ENCODE peak calls at places on chromosomes 6 and 20, in seven cellular contexts. S, Q, P, Z, W, G and C are unnamed samples.

GRCh38 chr20:56422131-56422823 is 10.2 kb downstream of the CASS4 start:
- DNase-seq in Z (no peak), S (peak; percentile 81), W (no peak), P (peak; percentile 38), G (no peak), Q (no peak), C (no peak)

GRCh38 chr20:46939031-46939430 is 44.4 kb downstream of the EYA2 start:
- DNase-seq in G (no peak), Z (no peak), W (peak; percentile 50), P (peak; percentile 55), S (peak; percentile 32), Q (peak; percentile 87), C (no peak)

GRCh38 chr20:49612127-49612738 is 44.3 kb upstream of the PTGIS start:
- DNase-seq in G (no peak), P (no peak), Z (no peak), S (peak; percentile 65), W (no peak), Q (no peak), C (no peak)

GRCh38 chr6:170283212-170284081 is 7.4 kb downstream of the DLL1 start:
- DNase-seq in Z (no peak), P (no peak), Q (no peak), S (no peak), G (no peak), W (no peak), C (no peak)

GRCh38 chr20:37417857-37418501 is 72.0 kb downstream of the SRC start:
- DNase-seq in S (no peak), P (no peak), W (no peak), Q (no peak), G (no peak), Z (no peak), C (no peak)

GRCh38 chr6:129345890-129346289 is 364.1 kb downstream of the ARHGAP18 start:
- DNase-seq in G (no peak), W (no peak), S (no peak), Q (no peak), Z (no peak), P (no peak), C (no peak)

GRCh38 chr6:142568857-142569597 is 267.2 kb downstream of the ADGRG6 start:
- DNase-seq in P (no peak), G (no peak), S (no peak), W (no peak), Q (no peak), Z (no peak), C (no peak)

GRCh38 chr6:106630366-106630765 is 988 bp downstream of the QRSL1 start:
- DNase-seq in S (no peak), W (no peak), Z (no peak), P (no peak), G (no peak), Q (peak; percentile 23), C (no peak)

GRCh38 chr6:137277971-137278602 is 58.9 kb upstream of the IFNGR1 start:
- DNase-seq in Q (no peak), G (no peak), Z (peak; percentile 58), W (no peak), P (peak; percentile 32), S (peak; percentile 28), C (peak; percentile 8)

GRCh38 chr20:8851446-8851845 is 217.4 kb upstream of the PLCB4 start:
- DNase-seq in Q (no peak), W (peak; percentile 5), G (no peak), S (no peak), P (no peak), Z (no peak), C (no peak)

GRCh38 chr6:136118787-136119186 is 131.3 kb downstream of the MTFR2 start:
- DNase-seq in P (no peak), Z (no peak), Q (no peak), S (no peak), W (no peak), G (no peak), C (no peak)

GRCh38 chr6:136127856-136128255 is 122.3 kb downstream of the MTFR2 start:
- DNase-seq in S (no peak), Z (no peak), G (no peak), W (no peak), P (no peak), Q (no peak), C (no peak)

GRCh38 chr6:136125585-136125984 is 124.5 kb downstream of the MTFR2 start:
- DNase-seq in Q (no peak), Z (no peak), W (no peak), G (no peak), S (no peak), P (no peak), C (no peak)

GRCh38 chr6:136129365-136129764 is 120.7 kb downstream of the MTFR2 start:
- DNase-seq in S (no peak), Q (no peak), W (no peak), G (no peak), Z (no peak), P (no peak), C (no peak)

GRCh38 chr6:136123464-136123863 is 126.6 kb downstream of the MTFR2 start:
- DNase-seq in Z (no peak), G (no peak), S (no peak), W (no peak), P (no peak), Q (no peak), C (no peak)
- H3K36me3 ChIP-seq in Z (no peaks in the 10 kb centered on the region), G (no peaks in the 10 kb centered on the region), S (no peaks in the 10 kb centered on the region), W (no peaks in the 10 kb centered on the region), P (no peaks in the 10 kb centered on the region), Q (no peaks in the 10 kb centered on the region), C (no peaks in the 10 kb centered on the region)

DNA sequence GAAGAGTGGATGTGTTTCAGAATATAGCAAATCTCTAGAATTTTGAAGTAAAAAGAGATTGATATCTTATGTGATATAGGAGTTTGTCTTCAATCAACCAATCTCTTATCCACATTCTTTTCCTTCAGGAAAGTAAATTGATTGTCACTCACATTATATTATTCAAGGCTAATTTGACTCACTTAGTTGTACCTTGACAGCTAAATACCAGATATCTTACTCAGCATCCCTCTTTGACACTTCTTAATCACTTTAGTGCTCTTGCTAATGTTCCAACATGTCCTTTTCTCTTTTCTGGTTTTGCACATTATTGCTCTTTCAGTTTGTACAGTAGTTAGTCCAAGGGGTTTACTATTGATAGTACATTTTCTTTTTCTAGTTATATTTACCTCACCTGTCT is 286.9 kb upstream of the PTCHD4 start:
- DNase-seq in P (no peak), W (no peak), G (no peak), S (no peak), Q (no peak), Z (no peak), C (no peak)
- H3K27ac ChIP-seq in P (no peak overlapping the region), W (no peak overlapping the region), G (no peak overlapping the region), S (no peak overlapping the region), Q (no peak overlapping the region), Z (no peak overlapping the region), C (no peak overlapping the region)

DNA sequence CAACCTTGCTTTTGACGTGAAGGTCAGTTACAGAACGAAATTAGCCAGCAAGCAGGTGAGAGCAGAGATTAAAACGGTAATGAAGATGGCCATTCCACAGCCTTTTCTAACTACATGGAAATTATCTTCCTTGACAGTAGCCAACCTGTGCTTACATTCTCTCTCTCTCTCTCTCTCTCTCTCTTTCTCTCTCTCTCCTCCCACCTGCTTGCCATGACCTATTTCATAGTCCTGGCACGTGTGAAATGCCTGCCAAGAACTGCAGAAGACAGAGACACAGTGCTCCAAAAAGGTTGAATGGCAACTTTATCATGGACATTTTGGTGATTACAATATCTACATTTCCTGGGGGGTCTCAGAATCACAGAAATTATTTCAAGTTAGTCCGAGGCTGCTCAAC is 38.5 kb upstream of the SALL4 start:
- DNase-seq in Q (no peak), G (no peak), P (no peak), S (no peak), W (no peak), Z (no peak), C (no peak)
- TF ChIP-seq SIN3A in Q (no peak), G (no peak), P (no peak), S (no peak), W (no peak), Z (no peak), C (no peak)

GRCh38 chr6:46057792-46058191 is 42.1 kb upstream of the CLIC5 start:
- DNase-seq in G (no peak), W (no peak), Q (no peak), Z (no peak), S (no peak), P (no peak), C (no peak)
- H3K36me3 ChIP-seq in G (no peaks in the 10 kb centered on the region), W (no peaks in the 10 kb centered on the region), Q (no peaks in the 10 kb centered on the region), Z (no peaks in the 10 kb centered on the region), S (no peaks in the 10 kb centered on the region), P (no peaks in the 10 kb centered on the region), C (no peaks in the 10 kb centered on the region)

GRCh38 chr6:32607988-32608298 is 18.3 kb upstream of the HLA-DRB1 start:
- DNase-seq in P (no peak), W (no peak), G (no peak), S (no peak), Z (no peak), Q (no peak), C (no peak)

GRCh38 chr6:32602403-32602802 is 12.8 kb upstream of the HLA-DRB1 start:
- DNase-seq in S (no peak), Z (no peak), G (no peak), Q (no peak), W (no peak), P (no peak), C (no peak)

GRCh38 chr6:32603888-32604287 is 14.2 kb upstream of the HLA-DRB1 start:
- DNase-seq in S (no peak), G (no peak), W (no peak), Z (no peak), Q (no peak), P (no peak), C (no peak)

GRCh38 chr6:32607263-32607987 is 17.8 kb upstream of the HLA-DRB1 start:
- DNase-seq in Z (no peak), Q (no peak), P (no peak), G (no peak), S (no peak), W (no peak), C (no peak)

GRCh38 chr6:32604434-32604877 is 14.8 kb upstream of the HLA-DRB1 start:
- DNase-seq in S (no peak), Q (no peak), W (no peak), G (peak; percentile 82), Z (no peak), P (no peak), C (no peak)
- H3K27ac ChIP-seq in S (no peak overlapping the region), Q (no peak overlapping the region), W (no peak overlapping the region), G (peak overlapping the region; percentile 95), Z (no peak overlapping the region), P (no peak overlapping the region), C (no peak overlapping the region)